ENCODE peak calls at places on chromosomes 12 and 14, in nine cellular contexts. One of them, this sample, is unnamed.

GRCh38 chr12:95102916-95103671 is 29.7 kb upstream of the NR2C1 start:
- DNase-seq in activated naive CD4-positive, alpha-beta T cell: no peak
- DNase-seq in stimulated activated CD4-positive, alpha-beta T cell treated with anti-CD3 and anti-CD28 coated beads, Interleukin-1b, Interleukin-23, amount 100 ng/mL, for 4 hours: peak; percentile 23
- DNase-seq in T-helper 2 cell: no peak
- DNase-seq in kidney tubule cell: peak; percentile 98
- DNase-seq in GM12892: peak; percentile 33
- DNase-seq in naive thymus-derived CD4-positive, alpha-beta T cell: no peak
- DNase-seq in frontal cortex: no peak
- DNase-seq in D341Med: no peak
- DNase-seq in this sample: no peak

GRCh38 chr14:83483063-83483462 is 1949.4 kb upstream of the SEL1L start:
- DNase-seq in naive thymus-derived CD4-positive, alpha-beta T cell: no peak
- DNase-seq in activated naive CD4-positive, alpha-beta T cell: no peak
- DNase-seq in frontal cortex: no peak
- DNase-seq in T-helper 2 cell: no peak
- DNase-seq in kidney tubule cell: no peak
- DNase-seq in GM12892: no peak
- DNase-seq in stimulated activated CD4-positive, alpha-beta T cell treated with anti-CD3 and anti-CD28 coated beads, Interleukin-1b, Interleukin-23, amount 100 ng/mL, for 4 hours: no peak
- DNase-seq in D341Med: no peak
- DNase-seq in this sample: no peak

GRCh38 chr12:99619389-99620158 is 28.0 kb upstream of the GARIN6 start:
- DNase-seq in activated naive CD4-positive, alpha-beta T cell: no peak
- DNase-seq in kidney tubule cell: peak; percentile 59
- DNase-seq in stimulated activated CD4-positive, alpha-beta T cell treated with anti-CD3 and anti-CD28 coated beads, Interleukin-1b, Interleukin-23, amount 100 ng/mL, for 4 hours: no peak
- DNase-seq in D341Med: peak; percentile 62
- DNase-seq in naive thymus-derived CD4-positive, alpha-beta T cell: no peak
- DNase-seq in T-helper 2 cell: no peak
- DNase-seq in frontal cortex: no peak
- DNase-seq in GM12892: no peak
- DNase-seq in this sample: no peak

GRCh38 chr12:9763025-9763424 is 2.3 kb upstream of the CD69 start:
- DNase-seq in naive thymus-derived CD4-positive, alpha-beta T cell: no peak
- DNase-seq in GM12892: no peak
- DNase-seq in T-helper 2 cell: no peak
- DNase-seq in frontal cortex: no peak
- DNase-seq in kidney tubule cell: no peak
- DNase-seq in activated naive CD4-positive, alpha-beta T cell: no peak
- DNase-seq in stimulated activated CD4-positive, alpha-beta T cell treated with anti-CD3 and anti-CD28 coated beads, Interleukin-1b, Interleukin-23, amount 100 ng/mL, for 4 hours: no peak
- DNase-seq in D341Med: no peak
- DNase-seq in this sample: no peak

GRCh38 chr14:61401461-61401860 is 80.1 kb downstream of the PRKCH start:
- DNase-seq in T-helper 2 cell: no peak
- DNase-seq in activated naive CD4-positive, alpha-beta T cell: no peak
- DNase-seq in GM12892: no peak
- DNase-seq in D341Med: no peak
- DNase-seq in stimulated activated CD4-positive, alpha-beta T cell treated with anti-CD3 and anti-CD28 coated beads, Interleukin-1b, Interleukin-23, amount 100 ng/mL, for 4 hours: no peak
- DNase-seq in naive thymus-derived CD4-positive, alpha-beta T cell: no peak
- DNase-seq in kidney tubule cell: no peak
- DNase-seq in frontal cortex: no peak
- DNase-seq in this sample: no peak

GRCh38 chr12:618626-619025 is 44.6 kb downstream of the NINJ2 start:
- DNase-seq in frontal cortex: no peak
- DNase-seq in activated naive CD4-positive, alpha-beta T cell: no peak
- DNase-seq in naive thymus-derived CD4-positive, alpha-beta T cell: no peak
- DNase-seq in T-helper 2 cell: no peak
- DNase-seq in kidney tubule cell: no peak
- DNase-seq in stimulated activated CD4-positive, alpha-beta T cell treated with anti-CD3 and anti-CD28 coated beads, Interleukin-1b, Interleukin-23, amount 100 ng/mL, for 4 hours: no peak
- DNase-seq in GM12892: no peak
- DNase-seq in D341Med: no peak
- DNase-seq in this sample: no peak

GRCh38 chr12:124884587-124885438 is 21.1 kb upstream of the SCARB1 start:
- DNase-seq in stimulated activated CD4-positive, alpha-beta T cell treated with anti-CD3 and anti-CD28 coated beads, Interleukin-1b, Interleukin-23, amount 100 ng/mL, for 4 hours: no peak
- DNase-seq in frontal cortex: no peak
- DNase-seq in kidney tubule cell: peak; percentile 35
- DNase-seq in naive thymus-derived CD4-positive, alpha-beta T cell: no peak
- DNase-seq in D341Med: no peak
- DNase-seq in GM12892: no peak
- DNase-seq in T-helper 2 cell: no peak
- DNase-seq in activated naive CD4-positive, alpha-beta T cell: no peak
- DNase-seq in this sample: no peak

GRCh38 chr12:4997939-4998338 is 45.7 kb upstream of the KCNA5 start:
- DNase-seq in frontal cortex: no peak
- DNase-seq in GM12892: no peak
- DNase-seq in activated naive CD4-positive, alpha-beta T cell: no peak
- DNase-seq in naive thymus-derived CD4-positive, alpha-beta T cell: no peak
- DNase-seq in D341Med: no peak
- DNase-seq in stimulated activated CD4-positive, alpha-beta T cell treated with anti-CD3 and anti-CD28 coated beads, Interleukin-1b, Interleukin-23, amount 100 ng/mL, for 4 hours: no peak
- DNase-seq in kidney tubule cell: peak; percentile 91
- DNase-seq in T-helper 2 cell: no peak
- DNase-seq in this sample: no peak

GRCh38 chr14:59310644-59311043 is 122.2 kb downstream of the DAAM1 start:
- DNase-seq in T-helper 2 cell: no peak
- DNase-seq in GM12892: no peak
- DNase-seq in activated naive CD4-positive, alpha-beta T cell: no peak
- DNase-seq in D341Med: no peak
- DNase-seq in kidney tubule cell: peak; percentile 58
- DNase-seq in frontal cortex: no peak
- DNase-seq in naive thymus-derived CD4-positive, alpha-beta T cell: no peak
- DNase-seq in stimulated activated CD4-positive, alpha-beta T cell treated with anti-CD3 and anti-CD28 coated beads, Interleukin-1b, Interleukin-23, amount 100 ng/mL, for 4 hours: no peak
- DNase-seq in this sample: no peak

GRCh38 chr12:108803428-108804105 is 53.8 kb downstream of the SSH1 start:
- DNase-seq in frontal cortex: peak; percentile 85
- DNase-seq in T-helper 2 cell: peak; percentile 46
- DNase-seq in activated naive CD4-positive, alpha-beta T cell: peak; percentile 4
- DNase-seq in D341Med: peak; percentile 83
- DNase-seq in stimulated activated CD4-positive, alpha-beta T cell treated with anti-CD3 and anti-CD28 coated beads, Interleukin-1b, Interleukin-23, amount 100 ng/mL, for 4 hours: peak; percentile 63
- DNase-seq in kidney tubule cell: peak; percentile 82
- DNase-seq in naive thymus-derived CD4-positive, alpha-beta T cell: peak; percentile 78
- DNase-seq in GM12892: peak; percentile 55
- DNase-seq in this sample: peak; percentile 73

GRCh38 chr12:102824218-102824835 is 92.7 kb downstream of the PAH start:
- DNase-seq in kidney tubule cell: peak; percentile 42
- DNase-seq in T-helper 2 cell: no peak
- DNase-seq in GM12892: no peak
- DNase-seq in stimulated activated CD4-positive, alpha-beta T cell treated with anti-CD3 and anti-CD28 coated beads, Interleukin-1b, Interleukin-23, amount 100 ng/mL, for 4 hours: no peak
- DNase-seq in activated naive CD4-positive, alpha-beta T cell: no peak
- DNase-seq in naive thymus-derived CD4-positive, alpha-beta T cell: no peak
- DNase-seq in D341Med: peak; percentile 24
- DNase-seq in frontal cortex: peak; percentile 5
- DNase-seq in this sample: peak; percentile 68

GRCh38 chr12:118448341-118448740 is 72.0 kb downstream of the SUDS3 start:
- DNase-seq in frontal cortex: no peak
- DNase-seq in activated naive CD4-positive, alpha-beta T cell: no peak
- DNase-seq in kidney tubule cell: no peak
- DNase-seq in stimulated activated CD4-positive, alpha-beta T cell treated with anti-CD3 and anti-CD28 coated beads, Interleukin-1b, Interleukin-23, amount 100 ng/mL, for 4 hours: no peak
- DNase-seq in naive thymus-derived CD4-positive, alpha-beta T cell: no peak
- DNase-seq in T-helper 2 cell: no peak
- DNase-seq in D341Med: no peak
- DNase-seq in GM12892: no peak
- DNase-seq in this sample: no peak

GRCh38 chr12:53738834-53739284 is 11.6 kb upstream of the CALCOCO1 start:
- DNase-seq in kidney tubule cell: no peak
- DNase-seq in frontal cortex: no peak
- DNase-seq in stimulated activated CD4-positive, alpha-beta T cell treated with anti-CD3 and anti-CD28 coated beads, Interleukin-1b, Interleukin-23, amount 100 ng/mL, for 4 hours: no peak
- DNase-seq in activated naive CD4-positive, alpha-beta T cell: no peak
- DNase-seq in D341Med: no peak
- DNase-seq in T-helper 2 cell: no peak
- DNase-seq in GM12892: no peak
- DNase-seq in naive thymus-derived CD4-positive, alpha-beta T cell: no peak
- DNase-seq in this sample: no peak

GRCh38 chr14:74635831-74636230 is 23.8 kb upstream of the LTBP2 start:
- DNase-seq in D341Med: no peak
- DNase-seq in frontal cortex: no peak
- DNase-seq in T-helper 2 cell: no peak
- DNase-seq in activated naive CD4-positive, alpha-beta T cell: no peak
- DNase-seq in stimulated activated CD4-positive, alpha-beta T cell treated with anti-CD3 and anti-CD28 coated beads, Interleukin-1b, Interleukin-23, amount 100 ng/mL, for 4 hours: no peak
- DNase-seq in GM12892: no peak
- DNase-seq in kidney tubule cell: no peak
- DNase-seq in naive thymus-derived CD4-positive, alpha-beta T cell: no peak
- DNase-seq in this sample: no peak

GRCh38 chr12:109160433-109160832 is 44.0 kb downstream of the ACACB start:
- DNase-seq in activated naive CD4-positive, alpha-beta T cell: no peak
- DNase-seq in naive thymus-derived CD4-positive, alpha-beta T cell: no peak
- DNase-seq in stimulated activated CD4-positive, alpha-beta T cell treated with anti-CD3 and anti-CD28 coated beads, Interleukin-1b, Interleukin-23, amount 100 ng/mL, for 4 hours: no peak
- DNase-seq in kidney tubule cell: no peak
- DNase-seq in T-helper 2 cell: no peak
- DNase-seq in GM12892: no peak
- DNase-seq in frontal cortex: no peak
- DNase-seq in D341Med: no peak
- DNase-seq in this sample: no peak

GRCh38 chr12:12930633-12931032 is 21.3 kb downstream of the GPRC5D start:
- DNase-seq in T-helper 2 cell: no peak
- DNase-seq in kidney tubule cell: no peak
- DNase-seq in naive thymus-derived CD4-positive, alpha-beta T cell: no peak
- DNase-seq in GM12892: no peak
- DNase-seq in stimulated activated CD4-positive, alpha-beta T cell treated with anti-CD3 and anti-CD28 coated beads, Interleukin-1b, Interleukin-23, amount 100 ng/mL, for 4 hours: no peak
- DNase-seq in frontal cortex: no peak
- DNase-seq in activated naive CD4-positive, alpha-beta T cell: no peak
- DNase-seq in D341Med: no peak
- DNase-seq in this sample: no peak

GRCh38 chr14:92850492-92850891 is 56.4 kb downstream of the GOLGA5 start:
- DNase-seq in GM12892: no peak
- DNase-seq in frontal cortex: no peak
- DNase-seq in T-helper 2 cell: no peak
- DNase-seq in activated naive CD4-positive, alpha-beta T cell: no peak
- DNase-seq in stimulated activated CD4-positive, alpha-beta T cell treated with anti-CD3 and anti-CD28 coated beads, Interleukin-1b, Interleukin-23, amount 100 ng/mL, for 4 hours: no peak
- DNase-seq in D341Med: no peak
- DNase-seq in kidney tubule cell: peak; percentile 59
- DNase-seq in naive thymus-derived CD4-positive, alpha-beta T cell: no peak
- DNase-seq in this sample: no peak

GRCh38 chr14:25394356-25394755 is 344.4 kb upstream of the STXBP6 start:
- DNase-seq in naive thymus-derived CD4-positive, alpha-beta T cell: no peak
- DNase-seq in frontal cortex: no peak
- DNase-seq in stimulated activated CD4-positive, alpha-beta T cell treated with anti-CD3 and anti-CD28 coated beads, Interleukin-1b, Interleukin-23, amount 100 ng/mL, for 4 hours: no peak
- DNase-seq in GM12892: no peak
- DNase-seq in kidney tubule cell: peak; percentile 51
- DNase-seq in T-helper 2 cell: no peak
- DNase-seq in activated naive CD4-positive, alpha-beta T cell: no peak
- DNase-seq in D341Med: no peak
- DNase-seq in this sample: no peak

GRCh38 chr14:76918176-76918750 is 92.1 kb downstream of the LRRC74A start:
- DNase-seq in activated naive CD4-positive, alpha-beta T cell: no peak
- DNase-seq in GM12892: no peak
- DNase-seq in T-helper 2 cell: no peak
- DNase-seq in kidney tubule cell: no peak
- DNase-seq in D341Med: no peak
- DNase-seq in naive thymus-derived CD4-positive, alpha-beta T cell: no peak
- DNase-seq in stimulated activated CD4-positive, alpha-beta T cell treated with anti-CD3 and anti-CD28 coated beads, Interleukin-1b, Interleukin-23, amount 100 ng/mL, for 4 hours: no peak
- DNase-seq in frontal cortex: no peak
- DNase-seq in this sample: no peak

GRCh38 chr14:67683821-67684220 is 9.4 kb upstream of the VTI1B start:
- DNase-seq in kidney tubule cell: peak; percentile 80
- DNase-seq in frontal cortex: no peak
- DNase-seq in T-helper 2 cell: no peak
- DNase-seq in GM12892: no peak
- DNase-seq in naive thymus-derived CD4-positive, alpha-beta T cell: no peak
- DNase-seq in stimulated activated CD4-positive, alpha-beta T cell treated with anti-CD3 and anti-CD28 coated beads, Interleukin-1b, Interleukin-23, amount 100 ng/mL, for 4 hours: no peak
- DNase-seq in D341Med: no peak
- DNase-seq in activated naive CD4-positive, alpha-beta T cell: no peak
- DNase-seq in this sample: no peak

GRCh38 chr14:74402264-74403251 is 23.5 kb downstream of the SYNDIG1L start:
- DNase-seq in activated naive CD4-positive, alpha-beta T cell: no peak
- DNase-seq in naive thymus-derived CD4-positive, alpha-beta T cell: no peak
- DNase-seq in stimulated activated CD4-positive, alpha-beta T cell treated with anti-CD3 and anti-CD28 coated beads, Interleukin-1b, Interleukin-23, amount 100 ng/mL, for 4 hours: no peak
- DNase-seq in T-helper 2 cell: no peak
- DNase-seq in D341Med: peak; percentile 27
- DNase-seq in GM12892: no peak
- DNase-seq in frontal cortex: no peak
- DNase-seq in kidney tubule cell: no peak
- DNase-seq in this sample: no peak

GRCh38 chr12:13345722-13346121 is 149.2 kb downstream of the EMP1 start:
- DNase-seq in activated naive CD4-positive, alpha-beta T cell: no peak
- DNase-seq in D341Med: no peak
- DNase-seq in kidney tubule cell: no peak
- DNase-seq in GM12892: no peak
- DNase-seq in T-helper 2 cell: no peak
- DNase-seq in stimulated activated CD4-positive, alpha-beta T cell treated with anti-CD3 and anti-CD28 coated beads, Interleukin-1b, Interleukin-23, amount 100 ng/mL, for 4 hours: no peak
- DNase-seq in naive thymus-derived CD4-positive, alpha-beta T cell: no peak
- DNase-seq in frontal cortex: no peak
- DNase-seq in this sample: no peak

GRCh38 chr12:132279184-132279889 is 50.1 kb downstream of the GALNT9 start:
- DNase-seq in T-helper 2 cell: no peak
- DNase-seq in activated naive CD4-positive, alpha-beta T cell: no peak
- DNase-seq in kidney tubule cell: no peak
- DNase-seq in GM12892: no peak
- DNase-seq in D341Med: no peak
- DNase-seq in stimulated activated CD4-positive, alpha-beta T cell treated with anti-CD3 and anti-CD28 coated beads, Interleukin-1b, Interleukin-23, amount 100 ng/mL, for 4 hours: no peak
- DNase-seq in frontal cortex: no peak
- DNase-seq in naive thymus-derived CD4-positive, alpha-beta T cell: no peak
- DNase-seq in this sample: no peak

GRCh38 chr12:104314242-104314614 is 10.7 kb downstream of the EID3 start:
- DNase-seq in stimulated activated CD4-positive, alpha-beta T cell treated with anti-CD3 and anti-CD28 coated beads, Interleukin-1b, Interleukin-23, amount 100 ng/mL, for 4 hours: no peak
- DNase-seq in activated naive CD4-positive, alpha-beta T cell: no peak
- DNase-seq in naive thymus-derived CD4-positive, alpha-beta T cell: no peak
- DNase-seq in kidney tubule cell: peak; percentile 73
- DNase-seq in D341Med: no peak
- DNase-seq in T-helper 2 cell: no peak
- DNase-seq in GM12892: no peak
- DNase-seq in frontal cortex: no peak
- DNase-seq in this sample: no peak

GRCh38 chr12:27221625-27222387 is 22.3 kb upstream of the STK38L start:
- DNase-seq in frontal cortex: no peak
- DNase-seq in D341Med: no peak
- DNase-seq in kidney tubule cell: no peak
- DNase-seq in T-helper 2 cell: no peak
- DNase-seq in naive thymus-derived CD4-positive, alpha-beta T cell: no peak
- DNase-seq in stimulated activated CD4-positive, alpha-beta T cell treated with anti-CD3 and anti-CD28 coated beads, Interleukin-1b, Interleukin-23, amount 100 ng/mL, for 4 hours: no peak
- DNase-seq in GM12892: no peak
- DNase-seq in activated naive CD4-positive, alpha-beta T cell: no peak
- DNase-seq in this sample: no peak

GRCh38 chr12:22032732-22033131 is 13.3 kb upstream of the CMAS start:
- DNase-seq in T-helper 2 cell: no peak
- DNase-seq in frontal cortex: no peak
- DNase-seq in kidney tubule cell: no peak
- DNase-seq in naive thymus-derived CD4-positive, alpha-beta T cell: no peak
- DNase-seq in D341Med: no peak
- DNase-seq in GM12892: no peak
- DNase-seq in stimulated activated CD4-positive, alpha-beta T cell treated with anti-CD3 and anti-CD28 coated beads, Interleukin-1b, Interleukin-23, amount 100 ng/mL, for 4 hours: no peak
- DNase-seq in activated naive CD4-positive, alpha-beta T cell: no peak
- DNase-seq in this sample: no peak

GRCh38 chr14:35631071-35631805 is 97.3 kb downstream of the INSM2 start:
- DNase-seq in naive thymus-derived CD4-positive, alpha-beta T cell: no peak
- DNase-seq in stimulated activated CD4-positive, alpha-beta T cell treated with anti-CD3 and anti-CD28 coated beads, Interleukin-1b, Interleukin-23, amount 100 ng/mL, for 4 hours: no peak
- DNase-seq in activated naive CD4-positive, alpha-beta T cell: no peak
- DNase-seq in GM12892: no peak
- DNase-seq in T-helper 2 cell: no peak
- DNase-seq in D341Med: no peak
- DNase-seq in frontal cortex: no peak
- DNase-seq in kidney tubule cell: no peak
- DNase-seq in this sample: no peak